ENCODE peak calls at places on chromosomes 12 and 14, in five cellular contexts. I is neural crest cell; P is CD4-positive, alpha-beta T cell; W is fibroblast of mammary gland; H is CD8-positive, alpha-beta T cell. B is an unnamed sample.

GRCh38 chr14:52553002-52553670 is 500 bp downstream of the GPR137C start:
- DNase-seq in I (peak), P (peak), W (peak), H (peak), B (peak)

GRCh38 chr12:58026892-58027891 is 85.8 kb downstream of the ATP23 start:
- DNase-seq in I (no peak), P (no peak), W (no peak), H (no peak), B (no peak)

GRCh38 chr12:6964605-6965025 is 5.8 kb downstream of the PHB2 start:
- DNase-seq in I (no peak), P (no peak), W (no peak), H (no peak), B (no peak)

GRCh38 chr12:119902084-119902509 is 25.0 kb upstream of the CIT start:
- DNase-seq in I (peak), P (peak), W (peak), H (peak), B (peak)

GRCh38 chr12:132818562-132818961 is 10.1 kb downstream of the GOLGA3 start:
- DNase-seq in I (no peak), P (no peak), W (peak), H (peak), B (no peak)

GRCh38 chr14:93056840-93057585 is 58.7 kb downstream of the ITPK1 start:
- DNase-seq in I (no peak), P (no peak), W (no peak), H (no peak), B (no peak)

GRCh38 chr14:35558680-35559079 is 24.7 kb downstream of the INSM2 start:
- DNase-seq in I (peak), P (no peak), W (no peak), H (no peak), B (no peak)

GRCh38 chr12:81005635-81006034 is 67.9 kb upstream of the LIN7A start:
- DNase-seq in I (no peak), P (no peak), W (no peak), H (no peak), B (no peak)

GRCh38 chr14:32022938-32023466 is 54.1 kb upstream of the ARHGAP5 start:
- DNase-seq in I (no peak), P (no peak), W (peak), H (no peak), B (no peak)

GRCh38 chr14:32134448-32135070 is 57.5 kb downstream of the ARHGAP5 start:
- DNase-seq in I (no peak), P (no peak), W (peak), H (no peak), B (no peak)

GRCh38 chr12:10171954-10172353 is at the start of gene OLR1:
- DNase-seq in I (no peak), P (no peak), W (no peak), H (no peak), B (no peak)

GRCh38 chr14:68549057-68549421 is 243.8 kb downstream of the ZFP36L1 start:
- DNase-seq in I (no peak), P (no peak), W (peak), H (no peak), B (no peak)

DNA sequence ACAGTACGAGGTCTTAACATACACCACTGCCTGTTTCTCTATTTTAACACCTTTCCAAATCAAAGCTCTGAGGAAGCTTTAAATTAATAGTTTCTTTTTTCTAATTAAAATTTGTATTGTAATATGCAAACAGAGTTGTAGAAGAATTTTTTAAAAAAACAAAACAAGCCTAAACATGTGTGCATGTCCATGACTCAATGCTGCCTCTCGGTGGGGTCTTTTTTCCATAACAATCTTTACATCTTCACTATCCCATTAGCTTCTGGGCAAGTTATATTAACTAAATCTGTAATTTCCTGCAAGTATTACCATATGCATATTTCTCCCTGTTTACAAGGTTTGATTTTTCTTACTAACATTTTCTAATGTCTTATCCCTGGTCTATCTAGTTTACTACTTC is 143.9 kb upstream of the NAV3 start:
- DNase-seq in I (no peak), P (no peak), W (peak), H (no peak), B (no peak)
- TF ChIP-seq CTCF in I (peak), P (no peak), W (peak), H (no peak), B (no peak)

GRCh38 chr12:69108024-69108423 is 131.3 kb upstream of the CPSF6 start:
- DNase-seq in I (no peak), P (no peak), W (peak), H (no peak), B (no peak)
- TF ChIP-seq CTCF in I (no peak), P (no peak), W (no peak), H (no peak), B (no peak)

GRCh38 chr12:15278816-15279658 is 43.3 kb upstream of the PTPRO start:
- DNase-seq in I (no peak), P (no peak), W (peak), H (no peak), B (no peak)
- TF ChIP-seq CTCF in I (no peak), P (no peak), W (no peak), H (no peak), B (no peak)

DNA sequence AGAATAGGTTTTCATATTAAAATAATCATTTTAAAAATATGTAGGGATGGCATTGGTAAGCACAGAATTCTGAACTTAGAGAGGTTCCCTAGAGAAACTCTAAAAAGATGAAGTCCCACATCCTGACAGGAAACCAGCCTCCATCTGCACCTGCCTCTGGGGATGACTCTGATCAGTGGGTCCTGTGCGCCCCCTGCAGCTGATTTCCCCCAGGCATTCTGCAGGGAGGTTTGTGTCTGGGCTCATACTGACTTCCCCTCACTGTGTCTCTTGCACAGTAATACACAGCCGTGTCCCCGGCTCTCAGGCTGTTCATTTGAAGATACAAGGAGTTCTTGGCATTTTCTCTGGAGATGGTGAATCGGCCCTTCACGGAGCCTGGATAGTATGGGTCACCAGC is 602.9 kb downstream of the TMEM121 start:
- DNase-seq in I (no peak), P (no peak), W (no peak), H (peak), B (no peak)
- TF ChIP-seq CTCF in I (no peak), P (peak), W (no peak), H (peak), B (no peak)

DNA sequence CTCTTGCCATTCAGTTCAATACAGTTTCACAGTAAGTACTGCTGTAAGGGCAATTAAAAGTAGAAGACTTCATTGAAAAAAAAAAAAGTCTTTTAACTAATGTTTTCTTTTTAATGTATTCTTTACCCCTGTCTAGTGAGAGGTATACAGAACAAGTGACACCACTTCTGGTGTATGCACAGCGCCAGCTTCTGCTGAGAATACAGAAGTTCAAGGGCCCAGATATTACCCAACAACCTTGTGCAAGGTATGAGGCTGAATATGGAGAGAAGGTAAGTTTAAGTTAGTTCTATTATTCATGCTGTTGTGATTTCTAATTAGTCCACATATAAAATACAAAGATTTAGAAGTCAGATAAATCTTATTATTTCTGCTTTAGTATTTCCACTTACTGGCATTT is 168.7 kb downstream of the CFAP54 start:
- DNase-seq in I (no peak), P (no peak), W (no peak), H (no peak), B (no peak)
- TF ChIP-seq CTCF in I (no peak), P (no peak), W (no peak), H (no peak), B (no peak)

GRCh38 chr14:24690492-24690891 is 56.5 kb upstream of the GZMB start:
- DNase-seq in I (no peak), P (no peak), W (no peak), H (no peak), B (no peak)
- TF ChIP-seq CTCF in I (no peak), P (no peak), W (no peak), H (no peak), B (no peak)